ENCODE peak calls at places on chromosomes 5 and 9, in six cellular contexts. D, E, J, Q, H and Y are unnamed samples.

GRCh38 chr9:19934301-19934868 is 145.5 kb upstream of the SLC24A2 start:
- DNase-seq in D (peak; percentile 47), E (peak; percentile 36), J (no peak), Q (no peak), H (no peak), Y (peak; percentile 37)

GRCh38 chr5:67425514-67425913 is 228.9 kb upstream of the CD180 start:
- DNase-seq in D (peak; percentile 76), E (no peak), J (no peak), Q (peak; percentile 52), H (no peak), Y (peak; percentile 47)

GRCh38 chr9:107749787-107750444 is 260.3 kb upstream of the KLF4 start:
- DNase-seq in D (peak; percentile 94), E (peak; percentile 97), J (peak; percentile 52), Q (peak; percentile 95), H (no peak), Y (peak; percentile 96)

GRCh38 chr5:176732736-176733585 is 77.4 kb upstream of the UNC5A start:
- DNase-seq in D (no peak), E (peak; percentile 15), J (no peak), Q (no peak), H (no peak), Y (no peak)

GRCh38 chr5:176748073-176748966 is 62.0 kb upstream of the UNC5A start:
- DNase-seq in D (no peak), E (peak; percentile 14), J (no peak), Q (no peak), H (no peak), Y (peak; percentile 26)

GRCh38 chr5:6043491-6044310 is 334.6 kb downstream of the MED10 start:
- DNase-seq in D (no peak), E (no peak), J (no peak), Q (no peak), H (no peak), Y (no peak)

GRCh38 chr5:103624748-103625147 is 62.2 kb upstream of the NUDT12 start:
- DNase-seq in D (peak; percentile 30), E (no peak), J (no peak), Q (peak; percentile 19), H (no peak), Y (no peak)

GRCh38 chr9:99181621-99182020 is 40.1 kb downstream of the ALG2 start:
- DNase-seq in D (peak; percentile 76), E (no peak), J (no peak), Q (no peak), H (no peak), Y (peak; percentile 69)